ENCODE peak calls at places on chromosomes 2 and 18, in five cellular contexts. C is naive thymus-derived CD4-positive, alpha-beta T cell; O is CD4-positive, CD25-positive, alpha-beta regulatory T cell; D is endodermal cell; F is cardiac muscle cell. R is an unnamed sample. For H3K4me1, the result is how much of the 10 kb centered on the place peaks cover.

GRCh38 chr2:201674794-201675193 is 23.6 kb downstream of the MPP4 start:
- DNase-seq in C (no peak), O (no peak), D (peak), F (no peak), R (no peak)

GRCh38 chr2:88049601-88050000 is 6.0 kb downstream of the KRCC1 start:
- DNase-seq in C (no peak), O (no peak), D (no peak), F (no peak), R (no peak)

GRCh38 chr2:170321526-170321925 is 143.6 kb downstream of the MYO3B start:
- DNase-seq in C (no peak), O (no peak), D (no peak), F (no peak), R (no peak)

GRCh38 chr18:76475450-76476203 is 19.4 kb downstream of the ZNF516 start:
- DNase-seq in C (no peak), O (no peak), D (no peak), F (no peak), R (no peak)

GRCh38 chr2:97851172-97851571 is 137.8 kb downstream of the ZAP70 start:
- DNase-seq in C (peak), O (no peak), D (no peak), F (no peak), R (no peak)

GRCh38 chr2:135494503-135494902 is 36.5 kb downstream of the ZRANB3 start:
- DNase-seq in C (no peak), O (no peak), D (no peak), F (no peak), R (no peak)

GRCh38 chr2:132849118-132849517 is 179.1 kb upstream of the LYPD1 start:
- DNase-seq in C (no peak), O (no peak), D (no peak), F (no peak), R (no peak)

GRCh38 chr2:136376211-136376610 is 258.3 kb upstream of the CXCR4 start:
- DNase-seq in C (no peak), O (no peak), D (no peak), F (no peak), R (no peak)

GRCh38 chr2:72579595-72580180 is 246.1 kb downstream of the EXOC6B start:
- DNase-seq in C (peak), O (peak), D (no peak), F (peak), R (peak)

GRCh38 chr18:36086186-36086585 is 18.8 kb upstream of the RPRD1A start:
- DNase-seq in C (no peak), O (no peak), D (no peak), F (no peak), R (no peak)

GRCh38 chr2:19207452-19207851 is 151.0 kb downstream of the OSR1 start:
- DNase-seq in C (no peak), O (no peak), D (no peak), F (no peak), R (no peak)

GRCh38 chr2:68741238-68741637 is 6.6 kb downstream of the ARHGAP25 start:
- DNase-seq in C (no peak), O (no peak), D (no peak), F (no peak), R (no peak)

GRCh38 chr2:147255812-147256211 is 589.0 kb upstream of the ACVR2A start:
- DNase-seq in C (no peak), O (no peak), D (no peak), F (no peak), R (no peak)
- H3K4me1 ChIP-seq in C (under half), O (under half), D (under half), F (under half), R (under half)

GRCh38 chr18:9117980-9118841 is 15.7 kb downstream of the NDUFV2 start:
- DNase-seq in C (peak), O (peak), D (no peak), F (no peak), R (no peak)
- H3K4me1 ChIP-seq in C (half or more), O (half or more), D (under half), F (under half), R (under half)

GRCh38 chr2:9247786-9248185 is 41.2 kb downstream of the ASAP2 start:
- DNase-seq in C (no peak), O (no peak), D (no peak), F (peak), R (no peak)
- H3K4me1 ChIP-seq in C (under half), O (under half), D (under half), F (under half), R (under half)

GRCh38 chr2:203685789-203686433 is 20.5 kb upstream of the CD28 start:
- DNase-seq in C (no peak), O (no peak), D (no peak), F (no peak), R (no peak)

GRCh38 chr2:203683421-203683820 is 23.0 kb upstream of the CD28 start:
- DNase-seq in C (no peak), O (no peak), D (no peak), F (no peak), R (no peak)

GRCh38 chr2:203682688-203683130 is 23.7 kb upstream of the CD28 start:
- DNase-seq in C (no peak), O (no peak), D (no peak), F (no peak), R (no peak)

GRCh38 chr2:203685081-203685621 is 21.3 kb upstream of the CD28 start:
- DNase-seq in C (no peak), O (no peak), D (no peak), F (no peak), R (no peak)

GRCh38 chr2:203683932-203684556 is 22.4 kb upstream of the CD28 start:
- DNase-seq in C (no peak), O (no peak), D (no peak), F (no peak), R (no peak)
- H3K4me1 ChIP-seq in C (under half), O (under half), D (under half), F (under half), R (under half)

DNA sequence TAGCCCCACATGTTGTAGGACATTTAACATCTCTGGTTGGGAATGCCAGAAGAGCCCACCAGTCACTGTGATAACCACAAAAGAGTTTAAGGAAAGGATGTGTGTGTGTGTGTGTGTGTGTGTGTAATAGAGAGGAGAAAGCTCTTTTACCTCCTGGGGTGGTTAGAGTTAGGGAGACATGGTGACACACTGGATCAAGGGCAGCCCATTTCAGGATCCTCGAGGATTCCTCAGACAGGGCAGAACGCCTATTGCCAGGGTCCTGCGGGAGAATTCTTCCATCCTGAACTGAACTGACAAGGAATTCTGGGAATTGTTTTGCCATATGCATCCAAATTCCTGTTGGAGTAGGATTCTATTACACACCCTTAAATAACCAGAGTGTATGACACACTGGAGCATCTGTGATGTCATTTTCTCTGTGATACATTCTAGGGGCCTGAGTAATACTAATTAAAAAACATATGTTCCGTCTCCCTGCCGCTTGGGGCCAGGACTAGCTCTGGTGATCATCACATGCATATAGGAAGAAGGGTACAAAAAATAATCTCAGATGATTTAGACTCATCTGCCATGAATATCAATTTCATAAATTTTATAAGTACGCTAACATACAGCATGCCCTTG is 156.4 kb upstream of the MMADHC start:
- DNase-seq in C (no peak), O (no peak), D (no peak), F (no peak), R (no peak)
- H3K4me1 ChIP-seq in C (under half), O (under half), D (under half), F (under half), R (under half)

GRCh38 chr2:70936979-70937811 is 1.5 kb downstream of the ATP6V1B1 start:
- DNase-seq in C (no peak), O (no peak), D (peak), F (no peak), R (no peak)

GRCh38 chr2:70934981-70935380 is 719 bp upstream of the ATP6V1B1 start:
- DNase-seq in C (no peak), O (no peak), D (no peak), F (no peak), R (no peak)

GRCh38 chr2:70937866-70938579 is 2.3 kb downstream of the ATP6V1B1 start:
- DNase-seq in C (no peak), O (no peak), D (peak), F (no peak), R (no peak)

GRCh38 chr2:70936165-70936978 is 672 bp downstream of the ATP6V1B1 start:
- DNase-seq in C (no peak), O (no peak), D (peak), F (no peak), R (no peak)

GRCh38 chr2:70935468-70936164 is at the start of gene ATP6V1B1:
- DNase-seq in C (no peak), O (no peak), D (peak), F (peak), R (no peak)
- H3K4me1 ChIP-seq in C (under half), O (under half), D (under half), F (under half), R (under half)

GRCh38 chr2:64644240-64645013 is 9.3 kb downstream of the SERTAD2 start:
- DNase-seq in C (peak), O (peak), D (peak), F (peak), R (peak)
- H3K4me1 ChIP-seq in C (half or more), O (under half), D (half or more), F (half or more), R (under half)

GRCh38 chr18:63236990-63237389 is 82.6 kb downstream of the BCL2 start:
- DNase-seq in C (no peak), O (no peak), D (no peak), F (no peak), R (no peak)
- H3K4me1 ChIP-seq in C (under half), O (under half), D (under half), F (under half), R (under half)

GRCh38 chr2:75589344-75590105 is 28.8 kb upstream of the EVA1A start:
- DNase-seq in C (no peak), O (no peak), D (no peak), F (no peak), R (no peak)
- H3K4me1 ChIP-seq in C (under half), O (under half), D (under half), F (under half), R (under half)

R was measured in NT2/D1.